ENCODE peak calls at places on chromosomes 3 and 15, in ten cellular contexts. H is neural progenitor cell; W is Caco-2; U is astrocyte; O is CD8-positive, alpha-beta T cell; D is psoas muscle; J is neuronal stem cell; N is K562; T is mammary epithelial cell; P is transverse colon. B is an unnamed sample. For H3K4me1, the result is how much of the 10 kb centered on the place peaks cover.

GRCh38 chr3:69764861-69765260 is 25.6 kb downstream of the MITF start:
- DNase-seq in H (no peak), W (no peak), U (peak), O (no peak), D (no peak), J (no peak), N (no peak), T (no peak), P (no peak), B (no peak)

GRCh38 chr15:78988361-78988911 is 43.6 kb upstream of the CTSH start:
- DNase-seq in H (no peak), W (peak), U (peak), O (no peak), D (peak), J (no peak), N (no peak), T (peak), P (peak), B (peak)

GRCh38 chr15:65409284-65409631 is 13.5 kb downstream of the IGDCC4 start:
- DNase-seq in H (no peak), W (no peak), U (peak), O (no peak), D (no peak), J (no peak), N (peak), T (peak), P (no peak), B (no peak)

GRCh38 chr15:58758141-58758540 is 8.6 kb upstream of the ADAM10 start:
- DNase-seq in H (no peak), W (no peak), U (no peak), O (no peak), D (no peak), J (no peak), N (peak), T (no peak), P (no peak), B (no peak)

GRCh38 chr15:79779739-79780138 is 117.1 kb downstream of the MTHFS start:
- DNase-seq in H (no peak), W (no peak), U (no peak), O (no peak), D (no peak), J (no peak), N (no peak), T (no peak), P (no peak), B (no peak)

GRCh38 chr3:13654330-13655073 is 105.6 kb downstream of the FBLN2 start:
- DNase-seq in H (peak), W (no peak), U (no peak), O (peak), D (peak), J (no peak), N (no peak), T (no peak), P (no peak), B (no peak)

GRCh38 chr3:52026016-52026415 is 30.3 kb upstream of the RPL29 start:
- DNase-seq in H (peak), W (no peak), U (no peak), O (no peak), D (no peak), J (no peak), N (no peak), T (no peak), P (no peak), B (no peak)

GRCh38 chr3:174355505-174355904 is 503.6 kb upstream of the NAALADL2 start:
- DNase-seq in H (peak), W (no peak), U (no peak), O (no peak), D (no peak), J (peak), N (no peak), T (peak), P (no peak), B (no peak)

GRCh38 chr15:99931703-99932603 is 198.7 kb upstream of the LYSMD4 start:
- DNase-seq in H (no peak), W (no peak), U (peak), O (peak), D (no peak), J (no peak), N (no peak), T (peak), P (no peak), B (no peak)

GRCh38 chr15:83362706-83363105 is 78.2 kb upstream of the BNC1 start:
- DNase-seq in H (no peak), W (no peak), U (no peak), O (no peak), D (no peak), J (no peak), N (no peak), T (no peak), P (no peak), B (no peak)

GRCh38 chr3:150761831-150762661 is 923 bp downstream of the SIAH2 start:
- DNase-seq in H (peak), W (no peak), U (peak), O (peak), D (peak), J (peak), N (peak), T (peak), P (peak), B (peak)

GRCh38 chr15:75669879-75670212 is 22.1 kb downstream of the SNX33 start:
- DNase-seq in H (no peak), W (no peak), U (no peak), O (no peak), D (no peak), J (no peak), N (peak), T (no peak), P (no peak), B (no peak)

GRCh38 chr15:32970847-32971246 is 223.7 kb downstream of the FMN1 start:
- DNase-seq in H (no peak), W (no peak), U (no peak), O (no peak), D (no peak), J (no peak), N (no peak), T (no peak), P (peak), B (peak)

GRCh38 chr3:127041933-127042332 is 59.0 kb downstream of the PLXNA1 start:
- DNase-seq in H (no peak), W (no peak), U (no peak), O (no peak), D (no peak), J (no peak), N (no peak), T (no peak), P (no peak), B (no peak)

GRCh38 chr15:83837946-83838571 is 184.1 kb downstream of the ADAMTSL3 start:
- DNase-seq in H (peak), W (peak), U (no peak), O (no peak), D (no peak), J (peak), N (peak), T (peak), P (no peak), B (peak)

GRCh38 chr3:17623464-17623863 is 119.0 kb downstream of the TBC1D5 start:
- DNase-seq in H (no peak), W (no peak), U (no peak), O (no peak), D (no peak), J (no peak), N (no peak), T (no peak), P (no peak), B (no peak)

GRCh38 chr3:188497021-188497420 is 343.1 kb downstream of the LPP start:
- DNase-seq in H (no peak), W (no peak), U (no peak), O (no peak), D (no peak), J (no peak), N (no peak), T (no peak), P (no peak), B (no peak)

GRCh38 chr3:136960838-136961836 is 3.4 kb downstream of the IL20RB start:
- DNase-seq in H (no peak), W (no peak), U (peak), O (no peak), D (no peak), J (no peak), N (no peak), T (peak), P (no peak), B (no peak)

GRCh38 chr15:40790723-40791122 is 16.2 kb upstream of the ZFYVE19 start:
- DNase-seq in H (no peak), W (no peak), U (peak), O (no peak), D (no peak), J (no peak), N (no peak), T (peak), P (no peak), B (no peak)

GRCh38 chr15:40789999-40790398 is 16.9 kb upstream of the ZFYVE19 start:
- DNase-seq in H (peak), W (no peak), U (no peak), O (no peak), D (no peak), J (no peak), N (no peak), T (no peak), P (no peak), B (no peak)

GRCh38 chr15:40793216-40793989 is 13.5 kb upstream of the ZFYVE19 start:
- DNase-seq in H (no peak), W (no peak), U (peak), O (no peak), D (peak), J (no peak), N (no peak), T (peak), P (peak), B (no peak)

GRCh38 chr15:40795019-40795418 is 11.9 kb upstream of the ZFYVE19 start:
- DNase-seq in H (no peak), W (no peak), U (no peak), O (no peak), D (no peak), J (no peak), N (no peak), T (no peak), P (no peak), B (peak)

GRCh38 chr15:40792394-40792793 is 14.5 kb upstream of the ZFYVE19 start:
- DNase-seq in H (no peak), W (no peak), U (no peak), O (no peak), D (no peak), J (no peak), N (no peak), T (no peak), P (no peak), B (no peak)
- H3K4me1 ChIP-seq in H (under half), W (under half), U (under half), O (under half), D (under half), J (under half), N (under half), T (under half), P (half or more), B (under half)

DNA sequence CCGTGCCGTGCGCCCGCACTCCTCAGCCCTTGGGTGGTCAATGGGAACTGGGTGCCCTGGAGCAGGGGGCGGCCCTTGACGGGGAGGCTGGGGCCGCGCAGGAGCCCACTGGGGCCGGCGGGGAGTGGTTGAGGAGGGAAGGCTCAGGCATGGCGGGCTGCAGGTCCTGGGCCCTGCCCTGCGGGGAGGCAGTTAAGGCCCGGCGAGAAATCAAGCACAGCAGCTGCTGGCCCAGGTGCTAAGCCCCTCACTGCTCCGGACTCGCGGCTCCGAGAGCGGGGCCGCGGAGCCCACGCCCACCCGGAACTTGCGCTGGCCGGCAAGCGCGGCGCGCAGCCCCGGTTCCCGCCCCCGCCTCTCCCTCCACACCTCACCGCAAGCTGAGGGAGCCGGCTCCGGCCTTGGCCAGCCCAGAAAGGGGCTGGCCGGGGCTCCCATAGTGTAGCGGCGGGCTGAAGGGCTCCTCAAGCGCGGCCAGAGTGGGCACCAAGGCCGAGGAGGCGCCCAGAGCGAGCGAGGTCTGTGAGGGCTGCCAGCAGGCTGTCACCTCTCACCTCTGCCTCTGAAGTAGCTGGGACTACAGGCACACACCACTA is 7.8 kb downstream of the GP9 start:
- DNase-seq in H (no peak), W (no peak), U (no peak), O (peak), D (no peak), J (no peak), N (no peak), T (no peak), P (no peak), B (peak)
- H3K4me3 ChIP-seq in H (no peak), W (no peak), U (no peak), O (peak), D (peak), J (no peak), N (no peak), T (peak), P (no peak), B (peak)

GRCh38 chr3:30628931-30629590 is 22.7 kb downstream of the TGFBR2 start:
- DNase-seq in H (no peak), W (no peak), U (no peak), O (no peak), D (no peak), J (no peak), N (no peak), T (no peak), P (no peak), B (no peak)
- H3K4me1 ChIP-seq in H (under half), W (half or more), U (under half), O (half or more), D (half or more), J (under half), N (under half), T (half or more), P (half or more), B (under half)

DNA sequence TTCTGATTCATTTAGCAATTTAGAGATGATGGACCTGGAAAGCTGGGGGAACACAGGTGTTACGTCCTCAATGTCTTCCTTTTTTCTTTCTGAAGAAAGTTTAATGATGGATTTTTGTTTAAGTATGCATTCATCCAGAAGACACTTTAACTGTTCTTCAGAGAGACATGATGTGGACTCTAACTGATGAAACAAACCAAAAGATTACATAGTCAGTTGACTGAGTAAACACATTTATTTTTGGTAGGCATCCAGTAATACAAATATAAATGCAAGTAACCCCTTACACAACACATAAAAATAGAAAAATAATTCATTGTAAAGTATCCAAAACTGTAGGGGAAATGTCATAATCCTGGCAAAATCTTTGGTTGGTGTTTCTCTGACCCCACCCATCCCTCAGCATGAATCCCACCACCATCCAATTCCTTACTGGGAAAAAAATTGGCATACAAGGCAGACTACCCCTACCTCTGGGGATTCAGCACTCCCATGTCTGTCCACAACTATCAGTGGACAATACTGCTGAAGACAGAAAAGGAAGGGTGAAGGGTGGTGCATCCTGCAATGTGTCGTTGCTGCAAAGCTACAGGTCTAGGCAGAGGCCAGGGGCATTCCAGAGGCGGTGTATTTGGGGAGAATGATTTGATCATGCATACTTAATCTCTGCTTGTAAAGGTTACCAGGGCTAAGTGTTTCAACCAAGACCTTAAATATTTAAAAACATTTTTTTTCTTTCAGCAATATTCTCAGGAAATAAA is 37.4 kb downstream of the THBS1 start:
- DNase-seq in H (no peak), W (no peak), U (no peak), O (no peak), D (no peak), J (no peak), N (no peak), T (peak), P (no peak), B (no peak)
- H3K4me3 ChIP-seq in H (no peak), W (no peak), U (no peak), O (no peak), D (no peak), J (no peak), N (no peak), T (no peak), P (no peak), B (no peak)

GRCh38 chr3:105355355-105356063 is 11.2 kb upstream of the ALCAM start:
- DNase-seq in H (no peak), W (no peak), U (peak), O (no peak), D (no peak), J (no peak), N (no peak), T (peak), P (no peak), B (no peak)
- H3K4me1 ChIP-seq in H (under half), W (under half), U (under half), O (under half), D (under half), J (under half), N (under half), T (under half), P (under half), B (under half)

DNA sequence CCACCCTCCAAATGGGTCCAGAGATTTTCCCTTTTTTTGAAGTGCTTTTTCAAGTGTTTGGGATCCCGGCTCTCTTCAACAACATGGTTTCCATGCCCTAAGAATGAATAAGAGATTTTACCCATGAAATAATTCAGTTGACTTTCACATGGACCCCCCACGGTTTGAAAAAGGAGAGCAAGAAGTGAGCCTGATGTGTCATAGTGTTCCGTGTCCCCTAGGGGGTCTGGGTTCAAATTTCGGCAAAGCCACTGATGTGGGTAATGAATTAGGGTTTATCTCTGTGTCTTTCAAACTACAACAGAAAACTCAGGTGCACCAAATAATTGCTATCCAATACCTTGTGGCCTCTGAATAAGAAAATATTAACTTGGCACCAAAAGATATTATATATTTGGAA is 2.9 kb downstream of the BOC start:
- DNase-seq in H (peak), W (no peak), U (no peak), O (no peak), D (no peak), J (no peak), N (no peak), T (no peak), P (no peak), B (no peak)
- H3K4me3 ChIP-seq in H (peak), W (no peak), U (no peak), O (no peak), D (peak), J (peak), N (no peak), T (no peak), P (no peak), B (no peak)

GRCh38 chr3:113018461-113019181 is 27.8 kb downstream of the GTPBP8 start:
- DNase-seq in H (peak), W (no peak), U (peak), O (no peak), D (no peak), J (no peak), N (peak), T (peak), P (no peak), B (no peak)
- H3K4me1 ChIP-seq in H (under half), W (under half), U (under half), O (under half), D (under half), J (under half), N (under half), T (under half), P (under half), B (under half)